ENCODE peak calls at places on chromosomes 3 and 15, in eight cellular contexts. E is H9, P is astrocyte, L is neural crest cell, I is HFFc6, O is fibroblast of lung, A is breast epithelium, D is GM23338. V is an unnamed sample.

GRCh38 chr15:32747886-32748285 is 30.1 kb downstream of the GREM1 start:
- DNase-seq in E (no peak), P (peak), L (no peak), I (peak), O (peak), A (no peak), D (no peak), V (no peak)

GRCh38 chr3:11541321-11542303 is 102.1 kb downstream of the VGLL4 start:
- DNase-seq in E (no peak), P (no peak), L (no peak), I (no peak), O (no peak), A (peak), D (no peak), V (no peak)

GRCh38 chr15:86863226-86863915 is 783.7 kb downstream of the AGBL1 start:
- DNase-seq in E (no peak), P (peak), L (no peak), I (no peak), O (peak), A (no peak), D (no peak), V (no peak)

GRCh38 chr15:52790166-52790708 is at the start of gene ONECUT1:
- DNase-seq in E (peak), P (no peak), L (peak), I (peak), O (peak), A (no peak), D (peak), V (no peak)

GRCh38 chr15:57703387-57703786 is 3.1 kb upstream of the POLR2M start:
- DNase-seq in E (no peak), P (peak), L (no peak), I (peak), O (peak), A (no peak), D (no peak), V (no peak)

GRCh38 chr3:159751754-159752153 is 236.9 kb upstream of the IL12A start:
- DNase-seq in E (no peak), P (no peak), L (no peak), I (no peak), O (no peak), A (no peak), D (no peak), V (no peak)

GRCh38 chr15:99315636-99316035 is 64.4 kb downstream of the LRRC28 start:
- DNase-seq in E (no peak), P (no peak), L (no peak), I (no peak), O (peak), A (no peak), D (peak), V (no peak)

GRCh38 chr15:66232267-66232625 is 21.3 kb downstream of the MEGF11 start:
- DNase-seq in E (no peak), P (no peak), L (no peak), I (no peak), O (no peak), A (no peak), D (no peak), V (no peak)

GRCh38 chr3:56691165-56692000 is 8.3 kb upstream of the TASOR start:
- DNase-seq in E (no peak), P (no peak), L (no peak), I (peak), O (no peak), A (no peak), D (no peak), V (no peak)

GRCh38 chr15:74817370-74817737 is 4.7 kb downstream of the LMAN1L start:
- DNase-seq in E (peak), P (no peak), L (no peak), I (peak), O (peak), A (peak), D (no peak), V (no peak)
- TF ChIP-seq CTCF in E (peak), P (no peak), L (peak), I (peak), O (no peak), A (peak), D (peak), V (no peak)

GRCh38 chr15:81178365-81178764 is 18.3 kb upstream of the IL16 start:
- DNase-seq in E (no peak), P (no peak), L (no peak), I (no peak), O (no peak), A (no peak), D (no peak), V (no peak)

GRCh38 chr15:81174125-81174524 is 22.6 kb upstream of the IL16 start:
- DNase-seq in E (no peak), P (no peak), L (no peak), I (no peak), O (no peak), A (no peak), D (no peak), V (no peak)

GRCh38 chr15:81175496-81175895 is 21.2 kb upstream of the IL16 start:
- DNase-seq in E (no peak), P (no peak), L (no peak), I (no peak), O (no peak), A (no peak), D (no peak), V (no peak)

GRCh38 chr15:81174759-81175327 is 21.8 kb upstream of the IL16 start:
- DNase-seq in E (no peak), P (no peak), L (no peak), I (no peak), O (peak), A (no peak), D (peak), V (no peak)

DNA sequence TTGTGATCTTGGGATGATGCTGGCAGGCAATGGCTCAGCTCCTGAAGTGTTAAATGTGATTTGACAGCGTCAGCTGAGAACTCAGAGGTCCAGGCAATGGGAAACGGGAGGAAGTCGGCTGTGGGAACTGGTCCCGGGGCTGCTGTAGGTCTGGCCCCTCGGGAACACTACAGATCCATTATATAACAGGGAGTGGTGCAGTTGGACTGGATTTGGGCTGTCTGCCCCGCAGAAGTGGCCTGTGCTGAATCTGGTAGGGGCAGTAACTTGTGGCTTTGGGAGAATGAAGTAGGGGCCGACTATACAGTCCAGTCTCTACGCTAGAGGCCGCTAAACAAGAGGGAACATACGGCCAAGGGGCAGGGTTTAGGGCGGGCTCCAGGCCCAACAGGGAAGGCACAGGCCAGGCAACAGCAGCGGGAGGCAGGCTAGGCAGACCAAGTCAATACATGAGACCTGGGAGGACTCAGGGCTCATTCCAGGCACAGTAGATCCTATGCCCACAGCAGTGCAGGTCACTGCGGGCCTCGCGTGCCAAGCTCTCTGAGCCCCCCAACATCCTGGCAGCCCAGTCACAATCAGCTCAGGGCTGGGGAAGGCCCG is 20.3 kb upstream of the IL16 start:
- DNase-seq in E (peak), P (no peak), L (no peak), I (no peak), O (no peak), A (no peak), D (peak), V (no peak)
- TF ChIP-seq CTCF in E (peak), P (no peak), L (no peak), I (no peak), O (peak), A (no peak), D (peak), V (no peak)

DNA sequence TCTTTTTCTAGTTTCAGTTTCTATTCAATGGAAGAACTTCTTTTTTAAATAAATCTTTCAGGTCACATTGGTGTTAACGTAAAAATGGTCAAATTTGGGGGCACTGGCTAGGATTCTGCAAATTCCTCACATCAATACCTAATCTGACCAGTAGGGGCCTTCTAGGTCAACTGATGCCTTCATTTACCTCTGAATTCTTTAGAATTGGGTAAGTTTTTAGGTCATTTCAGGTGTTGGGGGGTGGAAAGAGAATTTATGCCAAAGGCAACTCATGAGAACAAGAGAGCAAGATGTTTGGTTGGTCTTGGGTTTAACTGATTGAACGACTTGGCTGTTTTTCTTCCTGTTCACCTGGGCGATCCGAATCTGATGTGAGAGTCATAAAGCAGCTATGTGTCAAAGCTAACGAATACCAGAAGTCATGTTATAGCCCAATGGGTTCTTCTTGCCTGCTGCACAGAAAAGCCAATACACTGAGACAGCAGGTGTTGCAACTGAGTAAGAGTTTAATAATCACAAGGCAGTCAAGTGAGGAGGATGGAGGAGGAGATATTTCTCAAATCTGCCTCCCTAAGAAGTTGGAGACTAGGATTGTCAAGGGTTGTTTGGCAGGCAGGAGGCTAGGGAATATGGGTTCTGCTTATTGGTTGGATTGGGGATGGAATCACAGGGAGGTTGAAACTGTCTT is 15.3 kb downstream of the LRRC49 start:
- DNase-seq in E (no peak), P (no peak), L (no peak), I (no peak), O (no peak), A (no peak), D (peak), V (no peak)
- TF ChIP-seq CTCF in E (peak), P (no peak), L (peak), I (peak), O (no peak), A (no peak), D (peak), V (peak)

GRCh38 chr15:31236184-31237041 is 90.2 kb upstream of the KLF13 start:
- DNase-seq in E (no peak), P (peak), L (no peak), I (peak), O (peak), A (no peak), D (no peak), V (peak)
- TF ChIP-seq CTCF in E (no peak), P (no peak), L (no peak), I (peak), O (no peak), A (no peak), D (no peak), V (peak)

GRCh38 chr3:71875461-71875947 is 90.6 kb upstream of the PROK2 start:
- DNase-seq in E (peak), P (peak), L (peak), I (peak), O (peak), A (peak), D (peak), V (peak)
- TF ChIP-seq CTCF in E (peak), P (peak), L (peak), I (peak), O (peak), A (peak), D (peak), V (peak)

GRCh38 chr3:58567251-58567515 is 10.0 kb downstream of the FAM107A start:
- DNase-seq in E (no peak), P (no peak), L (no peak), I (no peak), O (no peak), A (no peak), D (no peak), V (no peak)

GRCh38 chr3:58569287-58570001 is 7.7 kb downstream of the FAM107A start:
- DNase-seq in E (peak), P (no peak), L (no peak), I (no peak), O (no peak), A (no peak), D (no peak), V (no peak)

GRCh38 chr3:58566398-58567250 is 10.6 kb downstream of the FAM107A start:
- DNase-seq in E (peak), P (no peak), L (no peak), I (no peak), O (no peak), A (no peak), D (no peak), V (no peak)

GRCh38 chr3:58570851-58571250 is 6.3 kb downstream of the FAM107A start:
- DNase-seq in E (peak), P (no peak), L (no peak), I (no peak), O (no peak), A (no peak), D (no peak), V (no peak)

DNA sequence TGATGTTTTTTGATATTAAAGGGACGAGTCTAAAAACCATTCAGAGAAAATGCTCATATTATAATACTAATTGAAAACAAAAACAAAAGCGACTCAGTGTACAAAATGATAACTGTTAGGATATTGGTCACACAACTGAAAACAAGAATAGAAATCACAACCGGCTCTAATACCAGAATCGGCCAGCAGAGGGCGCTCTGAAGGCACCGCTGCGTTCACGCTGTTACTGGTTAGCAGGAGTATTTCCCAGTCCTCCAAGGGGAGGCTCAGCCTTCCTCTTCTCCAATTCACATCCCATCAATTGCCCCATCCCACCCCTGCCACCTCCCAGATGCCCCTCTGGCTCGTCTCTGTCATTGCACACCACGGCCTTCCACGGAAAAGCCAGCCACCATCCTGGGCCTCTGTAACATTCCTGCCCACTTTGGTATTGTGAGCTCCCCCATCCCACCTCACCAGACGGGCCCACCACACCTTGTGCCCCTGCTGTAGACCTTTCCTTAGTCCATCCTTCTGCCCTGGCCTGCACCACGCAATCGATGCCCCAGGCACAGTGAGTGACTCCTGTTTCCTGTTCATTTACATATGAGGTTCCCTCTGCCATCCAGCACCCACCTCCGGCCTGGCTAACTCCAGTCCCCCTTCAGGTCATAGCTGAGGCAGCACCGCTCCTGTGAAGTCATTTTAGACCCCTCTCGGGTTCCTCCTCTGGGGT is 8.5 kb downstream of the FAM107A start:
- DNase-seq in E (peak), P (peak), L (peak), I (peak), O (peak), A (peak), D (peak), V (no peak)
- TF ChIP-seq CTCF in E (peak), P (peak), L (peak), I (peak), O (peak), A (peak), D (peak), V (peak)

GRCh38 chr3:31695280-31696008 is 162.7 kb downstream of the STT3B start:
- DNase-seq in E (peak), P (no peak), L (no peak), I (no peak), O (no peak), A (no peak), D (peak), V (no peak)
- TF ChIP-seq CTCF in E (peak), P (no peak), L (peak), I (peak), O (no peak), A (no peak), D (peak), V (peak)

GRCh38 chr3:193768069-193768391 is 175.0 kb downstream of the OPA1 start:
- DNase-seq in E (no peak), P (peak), L (no peak), I (no peak), O (peak), A (no peak), D (no peak), V (no peak)
- TF ChIP-seq CTCF in E (no peak), P (no peak), L (no peak), I (no peak), O (no peak), A (no peak), D (no peak), V (no peak)

GRCh38 chr3:63092545-63092944 is 185.6 kb upstream of the SYNPR start:
- DNase-seq in E (no peak), P (no peak), L (no peak), I (no peak), O (no peak), A (no peak), D (no peak), V (no peak)

GRCh38 chr3:63086190-63086589 is 191.9 kb upstream of the SYNPR start:
- DNase-seq in E (no peak), P (no peak), L (no peak), I (no peak), O (no peak), A (no peak), D (no peak), V (no peak)

GRCh38 chr3:63089735-63090134 is 188.4 kb upstream of the SYNPR start:
- DNase-seq in E (no peak), P (no peak), L (no peak), I (no peak), O (no peak), A (no peak), D (no peak), V (no peak)

GRCh38 chr3:63089007-63089406 is 189.1 kb upstream of the SYNPR start:
- DNase-seq in E (no peak), P (no peak), L (no peak), I (no peak), O (no peak), A (no peak), D (no peak), V (no peak)
- TF ChIP-seq CTCF in E (no peak), P (no peak), L (no peak), I (no peak), O (no peak), A (no peak), D (no peak), V (no peak)

V was measured in thoracic aorta.